ENCODE peak calls at places on chromosome 10, in eight cellular contexts. G is RKO, M is B cell, F is NCI-H1694, X is NCI-H2029 treated with DMSO at 0.1 percent for 48 hours, C is Kasumi-1, B is RPMI8226, Y is fibroblast of lung. Q is an unnamed sample.

GRCh38 chr10:102617041-102617440 is 27.2 kb upstream of the TRIM8 start:
- DNase-seq in G (no peak), M (no peak), F (no peak), X (no peak), C (no peak), B (no peak), Y (no peak), Q (no peak)

GRCh38 chr10:77431209-77431611 is 206.4 kb downstream of the KCNMA1 start:
- DNase-seq in G (no peak), M (no peak), F (no peak), X (peak), C (no peak), B (no peak), Y (no peak), Q (peak)

GRCh38 chr10:33129181-33129928 is 171.3 kb upstream of the ITGB1 start:
- DNase-seq in G (no peak), M (no peak), F (no peak), X (no peak), C (no peak), B (no peak), Y (peak), Q (no peak)

GRCh38 chr10:127877701-127878100 is 15.0 kb downstream of the CLRN3 start:
- DNase-seq in G (no peak), M (no peak), F (no peak), X (no peak), C (no peak), B (no peak), Y (no peak), Q (no peak)

GRCh38 chr10:79937661-79938226 is 11.2 kb downstream of the SFTPD start:
- DNase-seq in G (no peak), M (no peak), F (no peak), X (no peak), C (no peak), B (no peak), Y (no peak), Q (no peak)

GRCh38 chr10:43959854-43960415 is 311.3 kb upstream of the ZNF32 start:
- DNase-seq in G (no peak), M (no peak), F (no peak), X (no peak), C (no peak), B (no peak), Y (no peak), Q (no peak)

GRCh38 chr10:114349505-114350211 is 54.6 kb downstream of the AFAP1L2 start:
- DNase-seq in G (no peak), M (no peak), F (no peak), X (no peak), C (no peak), B (no peak), Y (no peak), Q (no peak)

GRCh38 chr10:110456523-110457091 is 41.1 kb upstream of the DUSP5 start:
- DNase-seq in G (no peak), M (no peak), F (no peak), X (no peak), C (no peak), B (peak), Y (no peak), Q (no peak)

GRCh38 chr10:106705576-106706526 is 458.7 kb downstream of the SORCS1 start:
- DNase-seq in G (peak), M (peak), F (peak), X (no peak), C (peak), B (peak), Y (peak), Q (peak)

GRCh38 chr10:34102237-34102673 is 712.8 kb downstream of the PARD3 start:
- DNase-seq in G (no peak), M (no peak), F (no peak), X (no peak), C (no peak), B (no peak), Y (peak), Q (no peak)

GRCh38 chr10:112775347-112775746 is 174.7 kb upstream of the TCF7L2 start:
- DNase-seq in G (no peak), M (no peak), F (no peak), X (no peak), C (no peak), B (no peak), Y (peak), Q (peak)

Q was measured in ACHN.